ENCODE peak calls at places on chromosomes 1 and 21, in five cellular contexts. R, F, O, B and J are unnamed samples.

GRCh38 chr1:160868141-160868540 is 5.5 kb upstream of the CD244 start:
- DNase-seq in R (no peak), F (no peak), O (no peak), B (no peak), J (no peak)

GRCh38 chr1:38026592-38027200 is 14.2 kb downstream of the UTP11 start:
- DNase-seq in O (no peak), R (no peak), B (peak; percentile 70), F (no peak), J (peak; percentile 60)

GRCh38 chr1:89476072-89476471 is 48.6 kb upstream of the LRRC8B start:
- DNase-seq in B (no peak), R (no peak), F (no peak), O (no peak), J (no peak)

GRCh38 chr1:85295654-85296053 is 19.2 kb upstream of the BCL10 start:
- DNase-seq in O (no peak), F (no peak), B (no peak), R (no peak), J (no peak)

GRCh38 chr1:60903591-60903990 is 178.8 kb upstream of the NFIA start:
- DNase-seq in O (peak; percentile 76), F (no peak), R (no peak), B (peak; percentile 57), J (peak; percentile 68)

GRCh38 chr1:228082975-228083870 is 715 bp downstream of the ARF1 start:
- DNase-seq in F (peak; percentile 91), O (peak; percentile 69), B (peak; percentile 52), R (peak; percentile 76), J (no peak)

GRCh38 chr1:173768206-173768605 is 53.4 kb downstream of the KLHL20 start:
- DNase-seq in B (no peak), F (no peak), O (no peak), R (no peak), J (no peak)

GRCh38 chr1:10629816-10630571 is 155.2 kb downstream of the PEX14 start:
- DNase-seq in O (peak; percentile 12), B (no peak), R (peak; percentile 35), F (peak; percentile 75), J (no peak)

GRCh38 chr21:14591882-14592281 is 45.8 kb upstream of the SAMSN1 start:
- DNase-seq in B (peak; percentile 79), F (no peak), O (peak; percentile 11), R (no peak), J (no peak)

GRCh38 chr1:82604524-82604923 is 803.8 kb downstream of the ADGRL2 start:
- DNase-seq in O (no peak), R (no peak), F (no peak), B (no peak), J (no peak)

GRCh38 chr1:220873087-220873486 is 6.2 kb upstream of the HLX start:
- DNase-seq in O (no peak), R (no peak), B (no peak), F (no peak), J (no peak)

GRCh38 chr1:11925938-11926292 is 312 bp downstream of the KIAA2013 start:
- DNase-seq in O (peak; percentile 38), R (no peak), B (no peak), F (peak; percentile 88), J (no peak)

GRCh38 chr1:38073926-38074677 is 27.5 kb upstream of the POU3F1 start:
- DNase-seq in B (no peak), F (no peak), O (no peak), R (no peak), J (no peak)

GRCh38 chr21:25626752-25627151 is 12.3 kb upstream of the JAM2 start:
- DNase-seq in R (no peak), B (no peak), O (peak; percentile 20), F (no peak), J (peak; percentile 11)

GRCh38 chr1:1014896-1015681 is 1.8 kb downstream of the ISG15 start:
- DNase-seq in F (no peak), R (no peak), B (no peak), O (no peak), J (no peak)

GRCh38 chr1:151147132-151147503 is 687 bp upstream of the SEMA6C start:
- DNase-seq in O (no peak), F (no peak), B (peak; percentile 54), R (no peak), J (no peak)

GRCh38 chr1:214551436-214552173 is at the start of gene PTPN14:
- DNase-seq in F (peak; percentile 93), R (peak; percentile 80), B (peak; percentile 98), O (peak; percentile 90), J (peak; percentile 99)

GRCh38 chr1:41784516-41785279 is 134.0 kb downstream of the HIVEP3 start:
- DNase-seq in O (no peak), R (no peak), B (no peak), F (no peak), J (peak; percentile 50)

GRCh38 chr1:27298632-27299384 is 23.2 kb upstream of the TMEM222 start:
- DNase-seq in O (no peak), R (no peak), B (no peak), F (no peak), J (no peak)

GRCh38 chr1:31687601-31688000 is 16.2 kb downstream of the COL16A1 start:
- DNase-seq in B (no peak), R (no peak), O (no peak), F (no peak), J (no peak)

GRCh38 chr1:26296340-26297056 is 9.9 kb downstream of the UBXN11 start:
- DNase-seq in O (no peak), B (no peak), R (no peak), F (no peak), J (no peak)

GRCh38 chr1:2385606-2386280 is 5.6 kb downstream of the MORN1 start:
- DNase-seq in O (no peak), R (peak; percentile 37), F (peak; percentile 63), B (no peak), J (no peak)

GRCh38 chr1:116984406-116985160 is 17.0 kb upstream of the CD101 start:
- DNase-seq in R (no peak), B (no peak), F (no peak), O (peak; percentile 24), J (no peak)

GRCh38 chr1:33347650-33347992 is 26.7 kb upstream of the A3GALT2 start:
- DNase-seq in O (peak; percentile 71), F (peak; percentile 65), B (peak; percentile 78), R (no peak), J (peak; percentile 65)

GRCh38 chr1:27551953-27552312 is 52.0 kb downstream of the AHDC1 start:
- DNase-seq in O (no peak), B (no peak), R (no peak), F (no peak), J (no peak)

GRCh38 chr1:225848044-225848955 is 33.9 kb downstream of the TMEM63A start:
- DNase-seq in B (peak; percentile 37), F (peak; percentile 27), R (no peak), O (no peak), J (no peak)

GRCh38 chr1:56797079-56797685 is 22.0 kb downstream of the FYB2 start:
- DNase-seq in R (peak; percentile 70), F (no peak), B (no peak), O (no peak), J (no peak)

GRCh38 chr1:203871114-203871875 is 9.9 kb downstream of the SNRPE start:
- DNase-seq in B (peak; percentile 91), R (no peak), F (no peak), O (no peak), J (peak; percentile 83)

GRCh38 chr1:229271448-229272120 is 673 bp downstream of the RAB4A start:
- DNase-seq in B (peak; percentile 32), F (no peak), O (no peak), R (no peak), J (peak; percentile 16)

GRCh38 chr1:54800899-54801759 is at the start of gene TTC22:
- DNase-seq in R (peak; percentile 92), F (peak; percentile 90), B (no peak), O (peak; percentile 27), J (peak; percentile 28)
- TF ChIP-seq CTCF in R (peak; percentile 69), F (peak; percentile 44), B (peak; percentile 28), O (no peak), J (peak; percentile 31)

GRCh38 chr1:3674100-3675094 is 22.1 kb downstream of the TP73 start:
- DNase-seq in O (peak; percentile 9), B (no peak), F (peak; percentile 61), R (no peak), J (peak; percentile 36)
- H3K4me3 ChIP-seq in O (no peak overlapping the region), B (no peak overlapping the region), F (no peak overlapping the region), R (peak overlapping the region; percentile 35), J (no peak overlapping the region)

GRCh38 chr21:44299085-44299457 is 782 bp upstream of the PFKL start:
- DNase-seq in B (peak; percentile 35), O (no peak), R (no peak), F (no peak), J (peak; percentile 49)

GRCh38 chr21:44296916-44297315 is 2.9 kb upstream of the PFKL start:
- DNase-seq in F (peak; percentile 71), O (no peak), R (no peak), B (no peak), J (no peak)

GRCh38 chr21:44299458-44300261 is at the start of gene PFKL:
- DNase-seq in B (peak; percentile 66), O (peak; percentile 71), R (peak; percentile 90), F (peak; percentile 95), J (peak; percentile 82)

GRCh38 chr21:44297525-44298290 is 2.1 kb upstream of the PFKL start:
- DNase-seq in O (peak; percentile 85), F (peak; percentile 92), R (peak; percentile 91), B (peak; percentile 88), J (peak; percentile 93)

GRCh38 chr21:44298301-44298700 is 1.6 kb upstream of the PFKL start:
- DNase-seq in R (no peak), B (no peak), F (no peak), O (no peak), J (no peak)
- TF ChIP-seq CTCF in R (no peak), B (peak; percentile 5), F (no peak), O (no peak), J (peak; percentile 12)

DNA sequence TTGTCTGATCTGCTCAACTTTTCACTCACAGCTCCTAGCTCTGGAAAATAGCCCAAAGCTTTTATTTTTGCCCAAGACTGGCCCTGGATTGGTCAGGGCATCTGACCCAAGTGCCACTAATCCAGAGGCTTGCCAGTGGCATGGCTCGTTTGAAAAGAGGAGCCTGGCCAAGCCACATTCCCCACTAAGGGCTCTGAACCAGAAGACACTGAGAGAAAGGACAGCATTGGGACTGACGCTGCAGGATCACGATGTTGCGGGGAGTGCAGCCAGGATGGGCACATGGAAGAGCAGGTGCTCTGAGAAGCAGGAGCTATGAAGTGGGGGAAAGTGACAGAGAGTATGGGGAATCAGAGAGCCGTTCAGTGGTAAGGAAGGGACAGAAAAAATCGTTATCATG is 44.9 kb upstream of the TSPAN2 start:
- DNase-seq in R (no peak), O (peak; percentile 25), B (no peak), F (no peak), J (no peak)
- H3K4me3 ChIP-seq in R (no peak overlapping the region), O (no peak overlapping the region), B (no peak overlapping the region), F (no peak overlapping the region), J (no peak overlapping the region)

DNA sequence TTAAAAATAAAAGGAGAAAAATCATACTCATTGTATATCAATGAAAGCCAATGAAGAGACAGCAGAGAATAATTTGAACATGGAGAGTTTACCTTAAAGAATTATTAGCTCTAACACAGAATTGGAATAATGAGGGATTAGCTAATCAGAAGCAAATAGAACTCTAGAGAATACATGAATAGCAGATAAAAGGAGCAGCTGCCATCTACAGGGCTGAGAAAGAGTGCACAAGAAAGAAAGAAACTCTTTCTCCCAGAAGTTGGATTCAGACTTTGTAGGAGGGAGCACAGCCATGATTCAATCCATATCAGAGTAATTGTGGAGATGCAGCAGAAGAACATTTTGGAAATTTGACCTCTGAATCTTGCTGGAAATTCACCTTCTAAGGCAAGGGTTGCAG is 1171.2 kb downstream of the PLA2G4A start:
- DNase-seq in B (peak; percentile 11), R (no peak), O (no peak), F (no peak), J (no peak)
- TF ChIP-seq CTCF in B (no peak), R (no peak), O (no peak), F (no peak), J (no peak)

GRCh38 chr1:45622891-45623394 is 911 bp downstream of the CCDC17 start:
- DNase-seq in O (no peak), B (no peak), F (peak; percentile 79), R (no peak), J (peak; percentile 46)
- H3K4me3 ChIP-seq in O (peak overlapping the region; percentile 52), B (no peak overlapping the region), F (no peak overlapping the region), R (peak overlapping the region; percentile 17), J (no peak overlapping the region)